ENCODE peak calls at places on chromosomes 1 and 21, in ten cellular contexts. H, N, U, M, I, D, J, C, Y and X are unnamed samples.
A peak's percentile ranks its signal among the peaks of the same experiment; 100 is the strongest.

GRCh38 chr1:61604684-61605083 is 120.3 kb downstream of the TM2D1 start:
- DNase-seq in H (no peak), N (no peak), U (no peak), M (no peak), I (no peak), D (no peak), J (no peak), C (no peak), Y (no peak), X (no peak)

GRCh38 chr1:157145081-157145480 is 6.9 kb upstream of the ETV3 start:
- DNase-seq in H (no peak), N (no peak), U (no peak), M (no peak), I (no peak), D (no peak), J (no peak), C (no peak), Y (no peak), X (no peak)

GRCh38 chr1:30149226-30149625 is 574.2 kb downstream of the MATN1 start:
- DNase-seq in H (no peak), N (no peak), U (no peak), M (no peak), I (no peak), D (no peak), J (no peak), C (no peak), Y (no peak), X (no peak)

GRCh38 chr1:24415910-24416665 is 486 bp downstream of the NIPAL3 start:
- DNase-seq in H (peak; percentile 41), N (peak; percentile 25), U (no peak), M (no peak), I (no peak), D (no peak), J (no peak), C (no peak), Y (no peak), X (peak; percentile 52)

GRCh38 chr1:169048043-169048442 is 58.4 kb upstream of the ATP1B1 start:
- DNase-seq in H (peak; percentile 19), N (no peak), U (no peak), M (no peak), I (no peak), D (no peak), J (no peak), C (no peak), Y (no peak), X (no peak)

GRCh38 chr21:34923202-34923601 is 125.9 kb downstream of the RUNX1 start:
- DNase-seq in H (no peak), N (no peak), U (no peak), M (no peak), I (no peak), D (no peak), J (no peak), C (no peak), Y (no peak), X (no peak)

GRCh38 chr1:209388358-209388757 is 195.2 kb upstream of the CAMK1G start:
- DNase-seq in H (no peak), N (no peak), U (no peak), M (no peak), I (no peak), D (no peak), J (no peak), C (no peak), Y (no peak), X (no peak)

GRCh38 chr21:41671212-41671762 is 95.6 kb downstream of the RIPK4 start:
- DNase-seq in H (no peak), N (no peak), U (no peak), M (no peak), I (no peak), D (no peak), J (no peak), C (no peak), Y (no peak), X (no peak)

GRCh38 chr1:3902546-3902945 is 2.5 kb upstream of the C1orf174 start:
- DNase-seq in H (no peak), N (no peak), U (no peak), M (no peak), I (no peak), D (no peak), J (no peak), C (no peak), Y (no peak), X (no peak)

GRCh38 chr1:171753685-171754380 is 12.0 kb upstream of the VAMP4 start:
- DNase-seq in H (no peak), N (no peak), U (no peak), M (no peak), I (no peak), D (no peak), J (no peak), C (no peak), Y (no peak), X (no peak)

GRCh38 chr1:46812065-46812750 is 13.4 kb downstream of the CYP4B1 start:
- DNase-seq in H (no peak), N (no peak), U (no peak), M (no peak), I (peak; percentile 55), D (no peak), J (no peak), C (no peak), Y (no peak), X (no peak)

GRCh38 chr1:162141273-162142023 is 72.0 kb downstream of the NOS1AP start:
- DNase-seq in H (no peak), N (peak; percentile 64), U (no peak), M (no peak), I (no peak), D (peak; percentile 31), J (no peak), C (no peak), Y (no peak), X (no peak)

GRCh38 chr21:40271169-40271568 is 403.9 kb downstream of the PCP4 start:
- DNase-seq in H (no peak), N (no peak), U (no peak), M (no peak), I (no peak), D (no peak), J (no peak), C (no peak), Y (no peak), X (no peak)

GRCh38 chr21:39531777-39532333 is 80.1 kb downstream of the SH3BGR start:
- DNase-seq in H (no peak), N (no peak), U (no peak), M (no peak), I (no peak), D (no peak), J (no peak), C (no peak), Y (no peak), X (no peak)

DNA sequence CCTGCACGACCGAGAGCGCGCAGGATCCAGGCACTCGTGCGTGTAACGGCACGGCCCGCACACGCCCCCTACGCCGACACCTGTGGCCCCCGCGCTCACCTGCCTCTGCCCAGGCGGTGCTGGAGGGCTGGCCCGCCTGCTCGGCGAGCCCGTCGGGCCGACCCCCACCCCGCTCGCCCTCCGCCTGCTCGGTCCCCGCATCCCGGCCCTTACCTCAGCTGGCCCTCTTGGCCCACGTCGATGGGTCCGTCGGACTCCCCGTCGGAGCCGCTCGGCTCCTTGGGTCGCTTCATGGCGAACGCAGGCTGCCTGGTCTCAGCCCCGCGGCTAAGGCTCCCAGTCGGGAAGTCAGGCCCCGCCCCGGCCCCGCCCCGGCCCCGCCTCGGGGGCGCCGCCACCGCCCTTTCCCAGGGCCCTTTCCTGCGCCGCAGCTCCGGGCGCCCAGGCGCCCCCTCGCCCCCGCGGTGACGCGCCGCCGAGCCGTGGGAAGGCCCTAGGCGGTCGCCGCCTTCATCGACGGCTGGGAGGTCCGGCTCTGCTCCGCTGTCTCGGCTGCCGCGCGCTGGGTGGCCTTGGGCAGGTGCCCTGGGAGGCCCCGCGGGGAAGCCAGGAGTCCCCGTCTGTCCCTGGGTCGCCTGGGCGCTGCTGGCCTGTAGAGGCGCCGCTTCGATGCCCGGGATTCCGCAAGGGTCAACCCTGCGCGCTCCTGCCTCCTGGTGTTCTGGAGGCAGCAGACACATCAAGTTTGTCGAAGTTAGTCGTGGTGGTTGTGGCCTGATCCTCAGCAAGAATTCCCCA is at the start of gene HEYL:
- DNase-seq in H (peak; percentile 79), N (peak; percentile 56), U (peak; percentile 32), M (peak; percentile 82), I (peak; percentile 94), D (peak; percentile 21), J (peak; percentile 95), C (peak; percentile 32), Y (peak; percentile 74), X (no peak)
- TF ChIP-seq CTCF in H (peak; percentile 46), N (peak; percentile 47), U (peak; percentile 83), M (peak; percentile 21), I (peak; percentile 37), D (peak; percentile 30), J (peak; percentile 21), C (no peak), Y (peak; percentile 64), X (no peak)

DNA sequence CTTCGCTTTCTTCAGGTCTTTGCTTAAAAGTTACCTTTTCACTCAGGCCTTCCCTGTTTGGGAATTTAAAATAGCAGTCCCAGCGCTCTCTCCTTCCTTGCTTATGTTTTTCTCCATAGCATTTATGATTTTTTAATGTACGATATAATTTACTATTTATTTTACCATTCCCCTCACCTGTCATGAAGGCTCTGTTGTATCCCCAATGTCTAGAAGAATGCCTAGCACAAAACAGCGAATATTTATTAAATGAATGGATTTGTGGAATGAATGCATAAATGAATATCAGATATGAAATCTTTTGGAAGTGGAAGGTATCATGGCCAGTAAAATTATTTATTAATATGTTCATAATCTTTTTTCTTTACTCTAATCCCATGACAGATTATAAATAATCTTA is 402 bp upstream of the OSBPL9 start:
- DNase-seq in H (no peak), N (no peak), U (no peak), M (no peak), I (no peak), D (no peak), J (no peak), C (no peak), Y (no peak), X (no peak)
- H3K4me3 ChIP-seq in H (peak overlapping the region; percentile 39), N (peak overlapping the region; percentile 74), U (peak overlapping the region; percentile 26), M (peak overlapping the region; percentile 78), I (peak overlapping the region; percentile 86), D (peak overlapping the region; percentile 93), J (peak overlapping the region; percentile 63), C (peak overlapping the region; percentile 90), Y (peak overlapping the region; percentile 76), X (peak overlapping the region; percentile 93)

GRCh38 chr1:27025718-27026117 is 13.1 kb upstream of the TENT5B start:
- DNase-seq in H (no peak), N (no peak), U (no peak), M (no peak), I (no peak), D (no peak), J (no peak), C (no peak), Y (no peak), X (no peak)
- H3K27ac ChIP-seq in H (no peak overlapping the region), N (no peak overlapping the region), U (no peak overlapping the region), M (no peak overlapping the region), I (no peak overlapping the region), D (no peak overlapping the region), J (no peak overlapping the region), C (no peak overlapping the region), Y (no peak overlapping the region), X (no peak overlapping the region)

GRCh38 chr1:226643701-226644540 is 95.2 kb downstream of the ITPKB start:
- DNase-seq in H (no peak), N (no peak), U (no peak), M (peak; percentile 64), I (no peak), D (no peak), J (peak; percentile 63), C (no peak), Y (no peak), X (no peak)
- TF ChIP-seq CTCF in H (no peak), N (no peak), U (no peak), M (no peak), I (no peak), D (no peak), J (no peak), C (no peak), Y (no peak), X (no peak)